ENCODE peak calls at places on chromosomes 1 and 21, in eight cellular contexts. E is upper lobe of left lung, J is HepG2, Y is HCT116, B is Panc1, P is GM23338, I is GM12878, A is K562. X is an unnamed sample.
A peak's percentile ranks its signal among the peaks of the same experiment; 100 is the strongest.

GRCh38 chr1:245715970-245716369 is 561.2 kb downstream of the KIF26B start:
- ATAC-seq in E (peak; percentile 75), J (peak; percentile 35), Y (peak; percentile 25), B (no peak), P (no peak), I (no peak), A (no peak), X (no peak)

GRCh38 chr21:43687566-43688395 is 28.4 kb downstream of the RRP1B start:
- ATAC-seq in E (peak; percentile 29), J (peak; percentile 19), Y (no peak), B (no peak), P (no peak), I (peak; percentile 38), A (no peak), X (no peak)

GRCh38 chr1:205746757-205747412 is 3.1 kb downstream of the NUCKS1 start:
- ATAC-seq in E (no peak), J (no peak), Y (no peak), B (no peak), P (no peak), I (no peak), A (no peak), X (no peak)

GRCh38 chr1:162677607-162678371 is 45.5 kb downstream of the DDR2 start:
- ATAC-seq in E (no peak), J (no peak), Y (peak; percentile 43), B (peak; percentile 17), P (no peak), I (peak; percentile 60), A (no peak), X (no peak)

GRCh38 chr1:106746448-106747085 is 309.9 kb upstream of the PRMT6 start:
- ATAC-seq in E (no peak), J (no peak), Y (no peak), B (no peak), P (peak; percentile 72), I (no peak), A (no peak), X (no peak)

GRCh38 chr1:214031267-214031650 is 43.5 kb downstream of the PROX1 start:
- ATAC-seq in E (no peak), J (no peak), Y (no peak), B (no peak), P (peak; percentile 85), I (no peak), A (no peak), X (no peak)

GRCh38 chr1:1173793-1174415 is at the start of gene TTLL10:
- ATAC-seq in E (no peak), J (peak; percentile 56), Y (no peak), B (no peak), P (peak; percentile 73), I (peak; percentile 47), A (no peak), X (peak; percentile 18)

GRCh38 chr1:54229281-54229891 is 29.4 kb downstream of the MRPL37 start:
- ATAC-seq in E (peak; percentile 16), J (peak; percentile 18), Y (peak; percentile 50), B (peak; percentile 76), P (peak; percentile 12), I (no peak), A (peak; percentile 31), X (peak; percentile 41)

GRCh38 chr1:3283849-3284248 is 170.6 kb upstream of the ARHGEF16 start:
- ATAC-seq in E (peak; percentile 28), J (peak; percentile 75), Y (peak; percentile 86), B (peak; percentile 76), P (peak; percentile 86), I (no peak), A (peak; percentile 87), X (no peak)

GRCh38 chr21:25871566-25871965 is 136.8 kb downstream of the GABPA start:
- ATAC-seq in E (no peak), J (peak; percentile 57), Y (peak; percentile 55), B (no peak), P (peak; percentile 65), I (no peak), A (peak; percentile 85), X (no peak)

GRCh38 chr21:10575311-10575667 is 53.9 kb downstream of the TPTE start:
- ATAC-seq in E (peak; percentile 15), J (no peak), Y (no peak), B (no peak), P (no peak), I (no peak), A (no peak), X (no peak)

GRCh38 chr1:100736766-100737165 is 17.2 kb downstream of the VCAM1 start:
- ATAC-seq in E (no peak), J (no peak), Y (no peak), B (no peak), P (no peak), I (peak; percentile 71), A (no peak), X (no peak)

DNA sequence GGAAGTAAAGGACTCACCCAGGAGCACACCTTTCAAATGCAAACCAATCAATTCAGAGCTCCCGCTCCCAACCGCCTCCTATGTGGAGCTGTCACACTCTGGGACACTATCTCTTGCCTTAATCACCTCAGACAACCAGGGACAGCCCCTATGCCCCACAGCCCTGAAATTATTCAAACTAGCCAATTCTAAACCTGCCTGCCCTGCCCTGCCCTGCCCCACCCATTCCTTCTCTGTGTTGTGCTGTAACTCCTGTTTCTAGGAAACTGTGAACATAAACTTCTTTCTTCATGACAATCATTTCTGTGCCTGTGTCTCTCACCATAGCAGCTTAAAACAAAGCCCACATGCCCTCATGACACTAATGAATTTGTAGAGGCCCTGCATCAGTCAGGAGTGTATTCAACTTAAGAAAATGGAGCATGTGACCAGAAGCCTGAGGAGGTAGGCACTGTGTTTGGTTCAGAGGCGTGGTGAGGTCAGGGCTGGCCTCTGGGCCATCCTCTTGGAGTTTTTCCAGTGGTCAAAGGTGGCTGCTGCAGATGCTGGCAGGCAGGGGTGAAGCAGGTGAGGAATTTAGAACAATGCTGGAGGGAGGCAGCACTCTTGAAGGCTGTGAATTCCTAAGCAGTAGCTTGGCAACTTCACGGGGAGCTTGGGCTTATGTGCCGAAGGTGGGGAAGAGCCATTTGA is 74.5 kb downstream of the RHOU start:
- ATAC-seq in E (peak; percentile 39), J (peak; percentile 72), Y (peak; percentile 44), B (no peak), P (peak; percentile 77), I (no peak), A (no peak), X (no peak)
- TF ChIP-seq CTCF in E (no peak), J (no peak), Y (no peak), B (no peak), P (no peak), I (no peak), A (no peak), X (no peak)

GRCh38 chr1:29385966-29386365 is 149.6 kb downstream of the PTPRU start:
- ATAC-seq in E (no peak), J (no peak), Y (no peak), B (no peak), P (no peak), I (no peak), A (no peak), X (no peak)

GRCh38 chr1:29383972-29384371 is 147.7 kb downstream of the PTPRU start:
- ATAC-seq in E (no peak), J (no peak), Y (no peak), B (no peak), P (no peak), I (no peak), A (no peak), X (no peak)

GRCh38 chr1:29387210-29387609 is 150.9 kb downstream of the PTPRU start:
- ATAC-seq in E (no peak), J (no peak), Y (no peak), B (no peak), P (no peak), I (no peak), A (no peak), X (no peak)

GRCh38 chr1:29382851-29383588 is 146.7 kb downstream of the PTPRU start:
- ATAC-seq in E (no peak), J (no peak), Y (no peak), B (no peak), P (no peak), I (no peak), A (no peak), X (no peak)

DNA sequence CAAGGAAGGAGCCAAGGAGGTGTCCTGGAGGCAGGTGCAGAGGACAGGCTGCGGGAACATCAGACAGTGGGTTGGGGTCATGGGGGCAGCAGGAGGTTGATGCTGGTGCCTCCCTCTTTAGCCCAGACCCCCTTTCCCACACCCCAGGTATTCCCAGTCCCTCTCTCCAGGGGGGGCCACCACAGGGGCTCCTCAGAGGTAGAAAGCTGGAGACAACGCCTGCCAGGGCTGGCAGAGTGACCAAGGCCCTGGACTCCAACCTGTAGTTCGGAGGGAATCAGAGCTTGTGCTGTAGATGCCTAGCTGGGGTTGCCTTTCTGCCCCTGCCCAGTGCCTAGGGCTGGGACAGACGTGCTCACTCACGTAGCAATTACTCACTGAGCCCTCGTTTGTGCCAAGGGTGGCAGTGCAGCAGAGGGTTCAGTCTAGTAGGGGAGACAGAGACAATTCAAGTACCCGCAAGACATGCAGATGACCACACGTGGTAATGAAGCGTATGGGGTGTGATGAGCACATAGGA is 148.2 kb downstream of the PTPRU start:
- ATAC-seq in E (no peak), J (no peak), Y (no peak), B (no peak), P (no peak), I (no peak), A (no peak), X (no peak)
- H3K27me3 ChIP-seq in E (no peaks in the 10 kb centered on the region), J (peaks cover 5% of the 10 kb centered on the region), Y (peaks cover 6% of the 10 kb centered on the region), B (no peaks in the 10 kb centered on the region), P (no peaks in the 10 kb centered on the region), I (no peaks in the 10 kb centered on the region), A (peaks cover 18% of the 10 kb centered on the region), X (peaks cover 79% of the 10 kb centered on the region)

GRCh38 chr1:200493344-200493743 is 83.5 kb upstream of the ZNF281 start:
- ATAC-seq in E (no peak), J (no peak), Y (no peak), B (no peak), P (no peak), I (no peak), A (no peak), X (no peak)
- TF ChIP-seq POLR2AphosphoS5 in E (no peak), J (no peak), Y (no peak), B (no peak), P (no peak), I (no peak), A (no peak), X (no peak)

GRCh38 chr1:59640851-59641250 is 173.9 kb upstream of the HOOK1 start:
- ATAC-seq in E (no peak), J (no peak), Y (no peak), B (no peak), P (no peak), I (no peak), A (no peak), X (no peak)
- TF ChIP-seq CTCF in E (no peak), J (no peak), Y (no peak), B (no peak), P (no peak), I (no peak), A (no peak), X (no peak)

DNA sequence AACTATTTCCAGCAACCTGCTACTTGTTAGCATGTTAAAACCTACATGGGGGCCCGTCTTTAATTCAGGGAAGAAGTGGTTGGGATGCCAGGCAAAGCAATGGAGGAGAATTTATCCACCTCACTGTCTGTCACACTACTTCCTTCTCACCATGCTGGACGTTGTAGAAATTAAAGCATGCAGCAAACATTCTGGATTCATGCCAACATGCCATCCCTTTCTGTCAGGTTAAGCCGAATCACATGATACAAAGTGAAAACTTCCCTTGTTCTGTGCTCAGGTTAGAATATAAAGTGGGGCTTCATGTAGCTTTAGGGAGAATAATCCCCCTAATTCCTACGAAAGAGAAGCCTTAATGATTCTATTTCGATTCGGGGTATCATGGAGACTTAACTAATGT is 95.5 kb downstream of the ERG start:
- ATAC-seq in E (no peak), J (no peak), Y (no peak), B (no peak), P (no peak), I (no peak), A (no peak), X (no peak)
- H3K27me3 ChIP-seq in E (no peaks in the 10 kb centered on the region), J (peaks cover 37% of the 10 kb centered on the region), Y (peaks cover 21% of the 10 kb centered on the region), B (peaks cover 2% of the 10 kb centered on the region), P (no peaks in the 10 kb centered on the region), I (no peaks in the 10 kb centered on the region), A (peaks cover 29% of the 10 kb centered on the region), X (peaks cover 8% of the 10 kb centered on the region)

X was measured in gastroesophageal sphincter.